ENCODE peak calls at places on chromosomes 13 and 19, in eight cellular contexts. M is mammary epithelial cell, S is colonic mucosa, J is thyroid gland, U is HCT116, V is WERI-Rb-1, A is body of pancreas, E is heart left ventricle. G is an unnamed sample.
A peak's percentile ranks its signal among the peaks of the same experiment; 100 is the strongest.

GRCh38 chr19:28468701-28469459 is 744.1 kb downstream of the UQCRFS1 start:
- DNase-seq in M (no peak), S (peak; percentile 83), J (peak; percentile 8), U (no peak), V (peak; percentile 24), A (peak; percentile 45), E (no peak), G (no peak)

GRCh38 chr19:29724102-29724641 is 9.1 kb upstream of the C19orf12 start:
- DNase-seq in M (no peak), S (no peak), J (no peak), U (no peak), V (peak; percentile 79), A (no peak), E (no peak), G (no peak)

GRCh38 chr19:577439-578392 is 5.3 kb downstream of the BSG start:
- DNase-seq in M (no peak), S (no peak), J (no peak), U (no peak), V (no peak), A (no peak), E (no peak), G (no peak)

GRCh38 chr19:52935434-52935833 is 12.2 kb upstream of the ZNF888 start:
- DNase-seq in M (no peak), S (no peak), J (no peak), U (no peak), V (no peak), A (no peak), E (no peak), G (peak; percentile 39)

GRCh38 chr19:29662604-29663404 is 2.5 kb upstream of the PLEKHF1 start:
- DNase-seq in M (peak; percentile 82), S (peak; percentile 42), J (peak; percentile 84), U (no peak), V (no peak), A (peak; percentile 86), E (peak; percentile 80), G (peak; percentile 75)

GRCh38 chr13:30235206-30235605 is 72.1 kb downstream of the KATNAL1 start:
- DNase-seq in M (no peak), S (no peak), J (no peak), U (no peak), V (no peak), A (no peak), E (no peak), G (no peak)

GRCh38 chr13:48158290-48158689 is 63.4 kb upstream of the MED4 start:
- DNase-seq in M (peak; percentile 72), S (no peak), J (no peak), U (no peak), V (no peak), A (no peak), E (no peak), G (peak; percentile 84)

GRCh38 chr19:49502866-49503581 is 6.8 kb downstream of the RPS11 start:
- DNase-seq in M (peak; percentile 48), S (no peak), J (peak; percentile 33), U (peak; percentile 54), V (peak; percentile 54), A (peak; percentile 58), E (no peak), G (peak; percentile 59)

GRCh38 chr19:1252221-1252817 is 3.9 kb downstream of the MIDN start:
- DNase-seq in M (peak; percentile 94), S (peak; percentile 85), J (peak; percentile 96), U (no peak), V (no peak), A (peak; percentile 98), E (peak; percentile 95), G (peak; percentile 90)

GRCh38 chr13:64263285-64263684 is 2847.6 kb upstream of the PCDH20 start:
- DNase-seq in M (no peak), S (no peak), J (no peak), U (no peak), V (no peak), A (no peak), E (no peak), G (no peak)

GRCh38 chr13:79988573-79988972 is 352.4 kb downstream of the SPRY2 start:
- DNase-seq in M (peak; percentile 74), S (no peak), J (no peak), U (no peak), V (no peak), A (no peak), E (no peak), G (peak; percentile 60)

GRCh38 chr13:31499274-31499673 is 240.1 kb upstream of the RXFP2 start:
- DNase-seq in M (no peak), S (no peak), J (no peak), U (no peak), V (no peak), A (no peak), E (no peak), G (no peak)

GRCh38 chr19:42130254-42130573 is 2.0 kb downstream of the POU2F2 start:
- DNase-seq in M (peak; percentile 32), S (no peak), J (no peak), U (no peak), V (no peak), A (no peak), E (no peak), G (no peak)

GRCh38 chr13:23804166-23804565 is 85.0 kb downstream of the MIPEP start:
- DNase-seq in M (no peak), S (no peak), J (no peak), U (no peak), V (no peak), A (no peak), E (no peak), G (no peak)

GRCh38 chr13:23796546-23796945 is 92.7 kb downstream of the MIPEP start:
- DNase-seq in M (no peak), S (no peak), J (no peak), U (no peak), V (no peak), A (no peak), E (no peak), G (peak; percentile 37)

GRCh38 chr13:23797276-23797903 is 91.8 kb downstream of the MIPEP start:
- DNase-seq in M (no peak), S (no peak), J (no peak), U (no peak), V (no peak), A (no peak), E (no peak), G (no peak)

GRCh38 chr13:23801141-23801540 is 88.1 kb downstream of the MIPEP start:
- DNase-seq in M (no peak), S (no peak), J (no peak), U (no peak), V (no peak), A (no peak), E (no peak), G (no peak)

DNA sequence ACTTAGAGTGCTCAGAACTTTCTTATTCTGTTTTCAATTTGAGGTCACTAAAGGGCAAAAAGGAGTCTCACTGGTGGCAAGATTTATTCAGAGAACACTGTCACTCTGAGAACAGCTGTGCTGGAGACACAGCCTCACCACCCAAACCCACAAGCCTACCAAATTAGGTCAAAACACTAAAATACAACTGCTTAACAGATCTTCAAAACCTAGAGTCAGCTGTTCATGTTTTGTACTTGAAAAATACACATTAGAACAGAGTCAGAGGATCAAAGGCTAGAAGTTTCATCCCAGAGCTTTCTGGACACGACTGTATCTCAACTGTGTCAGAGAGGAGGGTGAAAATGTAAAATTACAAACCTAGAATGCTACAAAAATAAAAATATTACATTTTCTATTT is 89.3 kb downstream of the MIPEP start:
- DNase-seq in M (no peak), S (no peak), J (no peak), U (no peak), V (no peak), A (no peak), E (no peak), G (no peak)
- H3K4me3 ChIP-seq in M (no peak overlapping the region), S (no peak overlapping the region), J (no peak overlapping the region), U (no peak overlapping the region), V (no peak overlapping the region), A (no peak overlapping the region), E (no peak overlapping the region), G (no peak overlapping the region)

GRCh38 chr13:110676511-110677204 is 29.3 kb downstream of the CARS2 start:
- DNase-seq in M (no peak), S (no peak), J (peak; percentile 18), U (no peak), V (no peak), A (peak; percentile 66), E (peak; percentile 29), G (no peak)
- TF ChIP-seq CTCF in M (no peak), S (no peak), J (no peak), U (no peak), V (no peak), A (no peak), E (no peak), G (no peak)

DNA sequence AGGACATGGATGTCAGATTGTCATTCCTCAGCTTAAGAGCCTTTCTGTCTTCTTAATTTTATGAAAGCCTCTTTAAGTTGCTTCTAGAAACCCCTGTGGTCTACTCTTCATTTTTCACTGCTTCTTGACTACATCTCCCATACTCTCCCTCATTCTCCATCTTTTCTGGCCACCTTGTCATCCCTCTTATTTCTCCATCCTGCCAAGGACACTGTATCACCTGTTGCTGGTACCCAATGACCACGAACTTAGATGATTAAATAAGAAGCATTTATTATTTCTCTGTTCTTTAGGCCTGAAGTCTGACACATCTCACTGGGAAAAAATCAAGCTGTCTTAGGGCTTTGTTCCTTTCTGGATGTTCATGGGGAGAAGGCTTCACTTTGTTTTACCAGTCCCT is 9.2 kb downstream of the ZNF223 start:
- DNase-seq in M (no peak), S (no peak), J (no peak), U (no peak), V (no peak), A (no peak), E (no peak), G (no peak)
- H3K36me3 ChIP-seq in M (no peaks in the 10 kb centered on the region), S (no peaks in the 10 kb centered on the region), J (peaks cover 46% of the 10 kb centered on the region), U (no peaks in the 10 kb centered on the region), V (peaks cover 58% of the 10 kb centered on the region), A (peaks cover 12% of the 10 kb centered on the region), E (peaks cover 80% of the 10 kb centered on the region), G (peaks cover 10% of the 10 kb centered on the region)

GRCh38 chr19:18475004-18475453 is 37.1 kb upstream of the ISYNA1 start:
- DNase-seq in M (no peak), S (no peak), J (no peak), U (no peak), V (no peak), A (no peak), E (no peak), G (no peak)

GRCh38 chr19:18474366-18474887 is 36.5 kb upstream of the ISYNA1 start:
- DNase-seq in M (no peak), S (no peak), J (no peak), U (no peak), V (no peak), A (no peak), E (no peak), G (no peak)

GRCh38 chr19:18475762-18476331 is 37.9 kb upstream of the ISYNA1 start:
- DNase-seq in M (no peak), S (no peak), J (no peak), U (no peak), V (no peak), A (no peak), E (no peak), G (no peak)

GRCh38 chr19:18473003-18473705 is 35.2 kb upstream of the ISYNA1 start:
- DNase-seq in M (no peak), S (no peak), J (no peak), U (no peak), V (no peak), A (no peak), E (no peak), G (no peak)

DNA sequence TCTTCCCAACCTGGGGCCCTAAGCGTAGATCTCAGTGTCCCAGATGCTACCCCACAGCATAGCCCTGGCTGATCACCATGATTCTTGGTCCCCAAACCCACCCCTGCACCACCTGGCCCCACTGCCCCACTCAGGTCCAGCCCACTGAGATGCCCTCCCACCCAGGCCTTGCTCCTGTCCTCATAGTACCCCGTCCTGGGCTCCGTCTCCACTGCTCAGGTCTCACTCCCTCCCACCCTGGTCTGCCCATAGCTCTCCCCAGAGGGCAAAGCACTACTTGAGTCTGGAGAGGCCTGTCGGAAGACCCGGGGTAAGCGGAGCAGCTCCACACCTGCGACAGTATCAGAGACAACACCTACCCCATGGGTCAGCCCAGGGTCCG is 35.8 kb upstream of the ISYNA1 start:
- DNase-seq in M (no peak), S (no peak), J (no peak), U (no peak), V (no peak), A (no peak), E (no peak), G (no peak)
- H3K4me3 ChIP-seq in M (no peak overlapping the region), S (no peak overlapping the region), J (no peak overlapping the region), U (no peak overlapping the region), V (no peak overlapping the region), A (no peak overlapping the region), E (no peak overlapping the region), G (no peak overlapping the region)